ENCODE peak calls at places on chromosomes 12 and 14, in ten cellular contexts. X is OCI-LY7; N is mammary epithelial cell; J is IMR-90; Z is lower lobe of right lung; L is CD4-positive, alpha-beta memory T cell; V is transverse colon; O is heart left ventricle; P is GM23338; C is neural progenitor cell. K is an unnamed sample.

GRCh38 chr12:27593266-27593665 is 69.3 kb downstream of the PPFIBP1 start:
- DNase-seq in C (no peak), L (no peak), V (no peak), J (no peak), N (peak), P (no peak), Z (no peak), O (no peak), X (no peak), K (no peak)

GRCh38 chr14:83253870-83254269 is 1720.2 kb upstream of the SEL1L start:
- DNase-seq in J (no peak), C (no peak), X (no peak), V (no peak), O (no peak), P (no peak), Z (no peak), L (no peak), N (no peak), K (no peak)

GRCh38 chr12:90832427-90832826 is 122.5 kb downstream of the CCER1 start:
- DNase-seq in C (no peak), O (no peak), V (no peak), L (no peak), X (no peak), P (no peak), N (no peak), J (no peak), Z (no peak), K (no peak)

GRCh38 chr12:26126340-26127284 is 1.8 kb upstream of the BHLHE41 start:
- DNase-seq in O (peak), J (peak), Z (peak), V (peak), L (peak), C (peak), X (no peak), P (peak), N (peak), K (peak)

GRCh38 chr14:83799230-83799629 is 1730.7 kb upstream of the FLRT2 start:
- DNase-seq in N (no peak), V (no peak), C (no peak), J (no peak), P (no peak), O (no peak), X (no peak), Z (no peak), L (no peak), K (no peak)

GRCh38 chr12:19893514-19893913 is 454.2 kb downstream of the AEBP2 start:
- DNase-seq in C (no peak), O (no peak), Z (no peak), N (peak), V (no peak), X (no peak), J (peak), P (peak), L (no peak), K (no peak)

GRCh38 chr14:56487761-56488160 is 91.8 kb upstream of the TMEM260 start:
- DNase-seq in C (no peak), Z (no peak), P (no peak), O (no peak), N (peak), X (no peak), J (peak), L (no peak), V (no peak), K (no peak)

GRCh38 chr14:80447396-80447795 is 236.1 kb upstream of the DIO2 start:
- DNase-seq in P (no peak), C (no peak), J (peak), O (no peak), Z (no peak), X (no peak), L (no peak), V (no peak), N (peak), K (no peak)

GRCh38 chr12:10363922-10364838 is 25.7 kb downstream of the KLRK1 start:
- DNase-seq in J (peak), X (peak), O (peak), N (peak), C (peak), P (no peak), V (peak), L (peak), Z (no peak), K (peak)

GRCh38 chr14:54447231-54447692 is 6.1 kb upstream of the CNIH1 start:
- DNase-seq in J (peak), V (peak), X (no peak), N (peak), P (no peak), C (no peak), Z (peak), O (no peak), L (no peak), K (no peak)

GRCh38 chr14:73133795-73134194 is 2.5 kb upstream of the PSEN1 start:
- DNase-seq in L (no peak), C (no peak), X (peak), V (no peak), J (no peak), Z (no peak), P (peak), N (no peak), O (no peak), K (no peak)

GRCh38 chr12:95195122-95195521 is 22.1 kb downstream of the FGD6 start:
- DNase-seq in L (no peak), P (peak), X (no peak), V (no peak), N (no peak), C (no peak), Z (no peak), O (no peak), J (no peak), K (no peak)

GRCh38 chr14:104460920-104461651 is 118.5 kb upstream of the C14orf180 start:
- DNase-seq in X (no peak), Z (peak), N (no peak), L (no peak), C (peak), O (no peak), P (peak), J (no peak), V (no peak), K (peak)

DNA sequence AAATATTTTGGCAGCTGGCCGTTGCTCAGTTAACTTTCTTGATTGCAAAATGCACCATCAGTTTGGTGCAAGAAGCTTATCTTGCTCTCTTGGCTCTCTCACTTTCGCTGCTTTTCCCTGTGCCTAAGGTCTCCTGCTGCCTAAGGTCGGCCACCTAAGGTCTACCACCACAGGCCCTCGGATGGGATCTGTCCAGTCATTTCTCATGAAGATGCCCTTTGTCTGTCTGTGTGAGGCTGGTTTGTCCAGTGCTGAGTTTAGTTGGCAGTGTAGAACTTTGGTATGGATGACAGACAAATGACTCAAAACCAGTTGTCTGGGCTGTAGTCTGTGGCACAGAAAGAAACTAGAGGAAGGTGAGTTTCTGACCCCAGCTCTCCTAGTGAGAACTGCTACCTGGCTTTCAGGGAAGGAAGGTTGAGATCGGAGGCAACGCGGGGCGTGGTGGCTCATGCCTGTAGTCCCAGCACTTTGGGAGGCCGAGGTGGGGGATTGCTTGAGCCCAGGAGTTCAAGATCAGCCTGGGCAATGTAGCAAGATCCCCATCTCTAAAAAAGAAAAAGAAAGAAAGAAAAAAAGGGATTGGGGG is 2.6 kb downstream of the MLXIP start:
- DNase-seq in X (no peak), C (no peak), N (peak), V (no peak), Z (no peak), J (no peak), P (no peak), L (no peak), O (no peak), K (no peak)
- H3K4me3 ChIP-seq in X (peak), C (no peak), N (peak), V (peak), Z (peak), J (peak), P (peak), L (peak), O (peak), K (peak)

GRCh38 chr12:32897276-32897615 is 669 bp upstream of the PKP2 start:
- DNase-seq in N (no peak), L (no peak), C (no peak), X (no peak), J (no peak), P (no peak), O (no peak), V (no peak), Z (no peak), K (no peak)
- H3K27ac ChIP-seq in N (peak), L (no peak), C (no peak), X (no peak), J (no peak), P (peak), O (peak), V (peak), Z (peak), K (no peak)

GRCh38 chr14:91417134-91417982 is at the start of gene CCDC88C:
- DNase-seq in J (no peak), V (peak), X (peak), N (no peak), L (peak), O (peak), P (peak), Z (peak), C (peak), K (peak)

GRCh38 chr14:91418387-91419043 is 895 bp upstream of the CCDC88C start:
- DNase-seq in O (peak), L (peak), X (peak), V (peak), N (peak), J (peak), Z (peak), P (peak), C (peak), K (peak)

GRCh38 chr14:91415794-91416743 is 1.6 kb downstream of the CCDC88C start:
- DNase-seq in P (peak), C (no peak), O (no peak), X (peak), J (no peak), V (peak), N (no peak), Z (no peak), L (peak), K (no peak)

GRCh38 chr14:91417983-91418386 is 365 bp upstream of the CCDC88C start:
- DNase-seq in L (peak), Z (peak), N (no peak), X (peak), P (peak), O (no peak), V (peak), C (peak), J (no peak), K (peak)

GRCh38 chr14:91416744-91417133 is 881 bp downstream of the CCDC88C start:
- DNase-seq in X (peak), N (no peak), L (no peak), O (no peak), P (peak), Z (peak), J (no peak), V (peak), C (no peak), K (peak)
- H3K4me3 ChIP-seq in X (peak), N (no peak), L (peak), O (peak), P (peak), Z (peak), J (no peak), V (peak), C (peak), K (peak)

DNA sequence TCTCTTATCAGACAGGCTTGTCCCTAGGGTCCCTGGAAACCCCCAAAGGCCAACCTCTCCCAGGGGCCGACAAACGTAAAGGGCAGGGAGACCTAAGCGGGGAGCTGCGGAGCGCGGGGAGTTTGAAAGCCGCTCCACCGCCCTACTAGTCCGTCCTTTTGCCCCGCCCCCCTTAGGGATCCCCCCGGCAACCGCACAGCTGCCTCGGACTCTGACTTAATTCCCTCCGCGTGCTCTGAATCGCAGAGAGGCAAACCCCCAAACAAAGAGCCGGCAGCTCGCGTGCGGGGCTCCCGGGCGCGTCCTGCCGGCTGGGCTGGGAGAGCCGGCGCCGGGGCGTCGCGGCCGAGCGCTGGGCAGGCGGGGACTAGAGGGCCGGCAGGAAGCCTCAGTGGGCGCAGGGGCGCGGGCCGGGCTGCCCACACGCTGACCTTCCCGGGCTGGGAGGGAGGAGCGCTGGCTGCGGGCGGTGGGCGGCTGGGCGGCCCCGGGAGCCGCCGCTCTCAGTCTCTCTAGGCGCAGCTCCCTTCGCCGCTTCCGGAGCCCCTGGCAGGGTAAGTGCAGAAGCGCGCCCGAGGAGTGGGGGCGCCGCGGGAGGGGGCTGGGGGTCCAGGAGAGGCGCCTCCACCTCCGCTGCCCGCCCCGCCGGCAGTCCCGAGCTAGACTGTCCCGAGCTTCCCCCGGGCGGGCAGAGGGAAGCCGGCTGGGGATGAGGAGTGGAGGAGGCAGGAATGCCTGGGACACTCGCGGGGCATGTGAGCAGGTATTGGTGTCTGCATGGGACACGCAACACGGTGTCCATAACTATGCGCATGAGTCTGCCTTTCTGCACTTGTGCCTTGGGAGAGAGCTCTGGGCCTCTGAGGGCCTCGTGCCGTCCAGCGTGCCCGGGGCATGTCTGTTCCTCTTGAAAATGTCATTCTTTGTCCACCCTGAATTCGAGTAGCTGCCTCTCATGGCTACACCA is at the start of gene TSPAN11:
- DNase-seq in N (no peak), Z (no peak), V (no peak), O (no peak), P (peak), L (no peak), C (peak), J (peak), X (no peak), K (peak)
- H3K27ac ChIP-seq in N (no peak), Z (peak), V (peak), O (peak), P (no peak), L (no peak), C (peak), J (no peak), X (no peak), K (no peak)

GRCh38 chr12:53048780-53049401 is 974 bp upstream of the TNS2 start:
- DNase-seq in L (no peak), V (peak), C (peak), Z (no peak), P (peak), J (peak), O (peak), X (no peak), N (no peak), K (peak)
- H3K4me3 ChIP-seq in L (no peak), V (peak), C (no peak), Z (peak), P (peak), J (peak), O (peak), X (no peak), N (no peak), K (peak)